ENCODE peak calls at places on chromosomes 13 and 19, in four cellular contexts. N is Kasumi-1, U is iris pigment epithelial cell, F is thyroid gland. H is an unnamed sample.

GRCh38 chr13:41668130-41668757 is 210.9 kb downstream of the RGCC start:
- DNase-seq in N (peak), U (peak), F (peak), H (no peak)

GRCh38 chr13:33150146-33150545 is 133.9 kb downstream of the KL start:
- DNase-seq in N (no peak), U (peak), F (no peak), H (no peak)

GRCh38 chr13:110307697-110308376 is 753 bp downstream of the COL4A2 start:
- DNase-seq in N (no peak), U (peak), F (peak), H (no peak)

GRCh38 chr19:42555801-42556200 is 27.5 kb upstream of the CEACAM1 start:
- DNase-seq in N (peak), U (no peak), F (no peak), H (peak)

GRCh38 chr13:53782400-53783030 is 753.9 kb downstream of the OLFM4 start:
- DNase-seq in N (peak), U (peak), F (peak), H (no peak)

GRCh38 chr13:114249062-114249461 is 14.4 kb downstream of the CDC16 start:
- DNase-seq in N (no peak), U (no peak), F (no peak), H (no peak)

GRCh38 chr13:112821340-112822055 is 131.7 kb downstream of the ATP11A start:
- DNase-seq in N (no peak), U (no peak), F (no peak), H (peak)

GRCh38 chr13:114076329-114076761 is 56.1 kb downstream of the RASA3 start:
- DNase-seq in N (no peak), U (no peak), F (no peak), H (no peak)

GRCh38 chr19:4018775-4019504 is 11.4 kb downstream of the PIAS4 start:
- DNase-seq in N (no peak), U (no peak), F (no peak), H (no peak)

GRCh38 chr19:55080121-55080914 is 4.6 kb downstream of the EPS8L1 start:
- DNase-seq in N (peak), U (peak), F (peak), H (peak)

GRCh38 chr13:109274188-109274821 is 512.1 kb downstream of the IRS2 start:
- DNase-seq in N (no peak), U (peak), F (peak), H (no peak)

GRCh38 chr19:16457195-16457953 is 14.4 kb downstream of the EPS15L1 start:
- DNase-seq in N (peak), U (peak), F (peak), H (peak)

GRCh38 chr13:20567881-20568528 is 1.0 kb downstream of the IFT88 start:
- DNase-seq in N (no peak), U (no peak), F (peak), H (no peak)

GRCh38 chr19:43755256-43755801 is 567 bp upstream of the SMG9 start:
- DNase-seq in N (peak), U (peak), F (peak), H (peak)

GRCh38 chr13:25306671-25307464 is 5.4 kb downstream of the NUP58 start:
- DNase-seq in N (no peak), U (no peak), F (no peak), H (no peak)

GRCh38 chr13:63855457-63856118 is 2439.9 kb upstream of the PCDH20 start:
- DNase-seq in N (no peak), U (peak), F (no peak), H (no peak)

GRCh38 chr13:29595380-29596063 is at the start of gene SLC7A1:
- DNase-seq in N (peak), U (peak), F (peak), H (peak)

GRCh38 chr13:48761256-48761655 is 107.5 kb downstream of the CYSLTR2 start:
- DNase-seq in N (no peak), U (no peak), F (no peak), H (no peak)

GRCh38 chr13:45850020-45850613 is 1.4 kb downstream of the SIAH3 start:
- DNase-seq in N (no peak), U (no peak), F (no peak), H (no peak)

H was measured in osteocyte.